ENCODE peak calls at places on chromosomes 11 and 22, in four cellular contexts. One of them, this sample, is unnamed.

GRCh38 chr22:42356547-42356946 is 75.7 kb downstream of the NFAM1 start:
- DNase-seq in body of pancreas: no peak
- DNase-seq in cardiac muscle cell: no peak
- DNase-seq in fibroblast of the aortic adventitia: no peak
- DNase-seq in this sample: no peak

GRCh38 chr11:124442847-124443246 is 2.6 kb downstream of the OR8B8 start:
- DNase-seq in cardiac muscle cell: no peak
- DNase-seq in body of pancreas: no peak
- DNase-seq in fibroblast of the aortic adventitia: no peak
- DNase-seq in this sample: no peak

GRCh38 chr22:42991010-42991651 is 23.8 kb downstream of the PACSIN2 start:
- DNase-seq in cardiac muscle cell: no peak
- DNase-seq in fibroblast of the aortic adventitia: peak; percentile 67
- DNase-seq in body of pancreas: peak; percentile 81
- DNase-seq in this sample: peak; percentile 67

GRCh38 chr11:72534859-72535547 is 100.7 kb upstream of the CLPB start:
- DNase-seq in fibroblast of the aortic adventitia: peak; percentile 63
- DNase-seq in cardiac muscle cell: peak; percentile 15
- DNase-seq in body of pancreas: no peak
- DNase-seq in this sample: no peak

GRCh38 chr11:12232819-12233601 is 122.6 kb downstream of the MICAL2 start:
- DNase-seq in fibroblast of the aortic adventitia: peak; percentile 94
- DNase-seq in body of pancreas: no peak
- DNase-seq in cardiac muscle cell: no peak
- DNase-seq in this sample: peak; percentile 94

GRCh38 chr11:60810583-60810982 is 25.4 kb downstream of the MS4A10 start:
- DNase-seq in fibroblast of the aortic adventitia: no peak
- DNase-seq in body of pancreas: no peak
- DNase-seq in cardiac muscle cell: no peak
- DNase-seq in this sample: no peak

GRCh38 chr22:20084547-20085413 is 4.7 kb downstream of the DGCR8 start:
- DNase-seq in body of pancreas: peak; percentile 58
- DNase-seq in fibroblast of the aortic adventitia: peak; percentile 8
- DNase-seq in cardiac muscle cell: peak; percentile 70
- DNase-seq in this sample: peak; percentile 6

GRCh38 chr22:35008213-35008612 is 57.7 kb upstream of the ISX start:
- DNase-seq in body of pancreas: no peak
- DNase-seq in fibroblast of the aortic adventitia: no peak
- DNase-seq in cardiac muscle cell: no peak
- DNase-seq in this sample: no peak

GRCh38 chr22:20508815-20509271 is 1.4 kb downstream of the MED15 start:
- DNase-seq in cardiac muscle cell: no peak
- DNase-seq in body of pancreas: no peak
- DNase-seq in fibroblast of the aortic adventitia: no peak
- DNase-seq in this sample: no peak

DNA sequence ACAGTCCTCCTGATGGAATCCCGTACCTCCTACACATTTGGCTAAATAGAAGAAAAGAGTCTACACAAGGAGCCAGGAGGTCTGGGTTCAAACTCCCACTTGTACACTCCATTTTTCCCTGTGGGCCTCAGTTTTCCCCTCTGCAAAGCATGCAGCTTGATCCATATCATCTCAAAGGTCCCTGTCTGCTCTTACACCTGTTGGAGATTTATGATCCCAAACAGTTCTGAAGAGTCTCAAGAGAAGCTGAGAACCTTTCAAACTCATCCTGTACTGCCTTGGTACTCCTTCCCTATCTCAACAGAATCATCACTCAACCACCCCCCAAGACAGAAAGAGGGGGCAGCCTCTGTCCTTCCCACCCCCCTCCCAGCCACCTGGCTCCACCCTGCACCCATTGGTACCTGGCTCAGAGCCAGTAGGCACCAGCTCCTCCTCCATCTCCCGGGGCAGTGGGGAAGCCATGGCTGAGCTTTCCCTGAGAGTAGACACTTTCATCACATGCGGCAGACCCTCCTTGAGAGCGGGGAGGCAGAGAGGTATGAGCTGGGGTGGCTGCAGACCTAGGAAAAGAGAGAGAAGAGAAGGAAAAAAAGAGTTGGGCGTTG is 3.3 kb downstream of the TNKS1BP1 start:
- DNase-seq in body of pancreas: peak; percentile 59
- DNase-seq in fibroblast of the aortic adventitia: no peak
- DNase-seq in cardiac muscle cell: no peak
- DNase-seq in this sample: no peak
- H3K4me3 ChIP-seq in body of pancreas: no peak overlapping the region
- H3K4me3 ChIP-seq in fibroblast of the aortic adventitia: peak overlapping the region; percentile 73
- H3K4me3 ChIP-seq in cardiac muscle cell: no peak overlapping the region
- H3K4me3 ChIP-seq in this sample: peak overlapping the region; percentile 94

GRCh38 chr11:119481667-119482400 is 58.9 kb upstream of the THY1 start:
- DNase-seq in cardiac muscle cell: no peak
- DNase-seq in fibroblast of the aortic adventitia: no peak
- DNase-seq in body of pancreas: peak; percentile 60
- DNase-seq in this sample: no peak
- TF ChIP-seq CTCF in cardiac muscle cell: no peak
- TF ChIP-seq CTCF in fibroblast of the aortic adventitia: no peak
- TF ChIP-seq CTCF in body of pancreas: no peak
- TF ChIP-seq CTCF in this sample: no peak

GRCh38 chr22:48071828-48072227 is 1309.4 kb downstream of the TBC1D22A start:
- DNase-seq in cardiac muscle cell: no peak
- DNase-seq in fibroblast of the aortic adventitia: no peak
- DNase-seq in body of pancreas: no peak
- DNase-seq in this sample: no peak

GRCh38 chr22:48071305-48071704 is 1308.9 kb downstream of the TBC1D22A start:
- DNase-seq in cardiac muscle cell: no peak
- DNase-seq in fibroblast of the aortic adventitia: no peak
- DNase-seq in body of pancreas: no peak
- DNase-seq in this sample: no peak

GRCh38 chr22:48072777-48073176 is 1310.3 kb downstream of the TBC1D22A start:
- DNase-seq in fibroblast of the aortic adventitia: no peak
- DNase-seq in body of pancreas: no peak
- DNase-seq in cardiac muscle cell: no peak
- DNase-seq in this sample: no peak

GRCh38 chr22:48070083-48070482 is 1307.6 kb downstream of the TBC1D22A start:
- DNase-seq in fibroblast of the aortic adventitia: no peak
- DNase-seq in cardiac muscle cell: no peak
- DNase-seq in body of pancreas: no peak
- DNase-seq in this sample: no peak

GRCh38 chr22:48070760-48071159 is 1308.3 kb downstream of the TBC1D22A start:
- DNase-seq in body of pancreas: no peak
- DNase-seq in cardiac muscle cell: no peak
- DNase-seq in fibroblast of the aortic adventitia: no peak
- DNase-seq in this sample: no peak
- H3K4me3 ChIP-seq in body of pancreas: no peak overlapping the region
- H3K4me3 ChIP-seq in cardiac muscle cell: no peak overlapping the region
- H3K4me3 ChIP-seq in fibroblast of the aortic adventitia: no peak overlapping the region
- H3K4me3 ChIP-seq in this sample: no peak overlapping the region

DNA sequence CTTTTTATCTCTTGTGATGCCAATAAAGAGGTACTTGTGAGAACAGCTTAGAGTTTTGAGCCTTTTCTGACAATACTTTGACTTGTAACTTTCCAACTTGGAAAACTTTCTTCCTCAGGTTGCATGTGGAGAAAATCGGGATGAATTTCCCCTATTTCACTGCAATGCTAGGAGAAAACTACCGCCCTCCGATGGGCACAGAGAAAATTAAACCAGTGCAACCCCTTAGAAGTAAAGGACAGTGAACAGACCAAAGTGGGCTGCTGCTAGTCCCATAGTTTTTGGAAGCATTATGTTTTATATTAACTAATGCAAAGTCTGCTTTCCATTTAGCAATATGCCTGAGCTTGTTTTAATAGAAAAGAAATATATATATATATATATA is 195.5 kb upstream of the RAG2 start:
- DNase-seq in cardiac muscle cell: peak; percentile 21
- DNase-seq in fibroblast of the aortic adventitia: peak; percentile 26
- DNase-seq in body of pancreas: no peak
- DNase-seq in this sample: no peak
- TF ChIP-seq CTCF in cardiac muscle cell: peak; percentile 26
- TF ChIP-seq CTCF in fibroblast of the aortic adventitia: peak; percentile 46
- TF ChIP-seq CTCF in body of pancreas: no peak
- TF ChIP-seq CTCF in this sample: peak; percentile 25

DNA sequence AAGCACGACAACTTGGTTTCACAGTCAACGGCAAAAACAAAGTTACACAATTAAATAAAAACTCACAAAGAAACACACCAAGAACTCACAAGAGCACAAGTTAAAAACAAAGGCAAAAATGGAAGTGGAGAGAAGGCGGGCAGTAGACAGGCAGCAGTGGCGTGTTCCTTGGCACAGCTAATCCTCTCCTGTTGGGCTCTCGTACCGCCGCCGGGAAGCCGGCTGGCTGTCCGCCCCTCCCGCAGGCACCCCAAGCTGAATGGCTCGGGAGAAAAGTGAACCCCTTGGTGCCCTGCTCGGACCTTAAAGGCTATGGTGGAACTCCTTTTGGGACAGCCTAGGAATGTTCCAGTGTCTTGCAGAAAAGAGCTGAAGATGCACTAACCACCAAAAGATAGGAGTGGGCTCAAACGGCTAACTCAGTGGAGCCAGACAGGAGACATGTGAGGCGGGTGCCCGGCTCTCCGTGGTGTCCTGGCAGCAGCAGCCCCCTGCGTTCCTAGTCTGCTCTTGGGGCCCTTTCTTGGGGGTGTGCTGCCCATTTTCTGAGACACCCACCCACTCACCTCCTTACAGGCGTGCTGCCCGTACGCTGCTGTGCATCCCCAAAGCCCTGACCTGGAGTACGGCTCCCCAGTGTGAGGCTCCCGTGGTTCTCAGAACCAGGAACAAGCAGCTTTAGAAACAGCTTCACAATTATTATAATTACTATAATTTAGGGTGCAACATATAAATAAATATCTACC is 86.1 kb upstream of the BID start:
- DNase-seq in body of pancreas: no peak
- DNase-seq in cardiac muscle cell: no peak
- DNase-seq in fibroblast of the aortic adventitia: no peak
- DNase-seq in this sample: no peak
- H3K4me3 ChIP-seq in body of pancreas: no peak overlapping the region
- H3K4me3 ChIP-seq in cardiac muscle cell: no peak overlapping the region
- H3K4me3 ChIP-seq in fibroblast of the aortic adventitia: no peak overlapping the region
- H3K4me3 ChIP-seq in this sample: no peak overlapping the region

DNA sequence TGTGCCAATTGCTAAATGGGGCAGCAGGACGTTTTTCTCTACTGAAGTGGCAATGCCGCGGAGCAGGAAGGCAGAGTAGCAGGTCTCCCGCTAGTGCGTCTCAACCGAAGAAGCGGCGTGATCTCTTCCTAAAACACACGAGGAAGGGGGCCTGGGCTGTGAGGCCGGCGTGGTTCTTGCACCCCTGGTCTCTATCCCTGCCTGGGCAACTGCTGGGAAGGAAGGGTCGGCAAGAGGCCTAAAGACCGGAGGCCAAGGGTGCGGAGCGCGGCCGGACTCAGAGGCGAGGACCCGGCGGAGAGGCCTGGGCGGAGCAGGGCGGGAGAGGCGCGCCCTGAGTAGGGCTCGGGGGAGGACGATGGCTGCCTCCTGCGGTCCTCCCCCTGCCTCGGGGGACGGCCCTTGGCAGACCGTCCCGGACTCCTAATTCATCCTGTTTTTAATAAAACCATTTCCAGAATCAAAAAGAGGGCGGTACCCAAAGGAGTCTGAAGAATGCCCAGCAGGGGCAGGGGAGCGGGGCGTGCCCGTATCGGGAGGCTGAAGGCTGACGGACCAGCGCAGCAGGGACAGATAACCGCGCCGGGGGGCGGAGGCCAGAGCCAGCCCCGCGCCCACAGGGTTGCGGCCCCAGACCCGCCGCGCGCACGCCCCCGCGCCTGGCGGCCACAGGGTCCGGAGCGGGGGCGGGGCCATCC is 559 bp upstream of the APLP2 start:
- DNase-seq in cardiac muscle cell: no peak
- DNase-seq in body of pancreas: peak; percentile 73
- DNase-seq in fibroblast of the aortic adventitia: peak; percentile 95
- DNase-seq in this sample: peak; percentile 93
- TF ChIP-seq CTCF in cardiac muscle cell: no peak
- TF ChIP-seq CTCF in body of pancreas: peak; percentile 13
- TF ChIP-seq CTCF in fibroblast of the aortic adventitia: peak; percentile 40
- TF ChIP-seq CTCF in this sample: peak; percentile 6